ENCODE peak calls at places on chromosomes 7 and 10, in ten cellular contexts. Q is GM20000, U is Peyer's patch, V is tibial nerve, Y is HCT116, A is right atrium auricular region, L is sigmoid colon, X is HFFc6, J is Caco-2, Z is fibroblast of lung. C is an unnamed sample.
A peak's percentile ranks its signal among the peaks of the same experiment; 100 is the strongest.

GRCh38 chr7:139960158-139960557 is 102.6 kb downstream of the PARP12 start:
- DNase-seq in Y (no peak), Z (peak; percentile 66), X (no peak), A (no peak), Q (no peak), L (no peak), V (no peak), U (no peak), J (no peak), C (no peak)

GRCh38 chr10:80829151-80829550 is 291.4 kb downstream of the SH2D4B start:
- DNase-seq in V (no peak), J (no peak), X (no peak), A (no peak), Y (no peak), U (no peak), Z (no peak), Q (no peak), L (no peak), C (no peak)

GRCh38 chr10:118926441-118926840 is 103.1 kb upstream of the NANOS1 start:
- DNase-seq in Q (no peak), X (no peak), A (peak; percentile 56), Z (no peak), L (no peak), J (no peak), V (no peak), Y (no peak), U (no peak), C (no peak)

GRCh38 chr10:21424511-21424910 is 101.0 kb downstream of the SKIDA1 start:
- DNase-seq in L (no peak), V (no peak), A (no peak), Q (no peak), Z (peak; percentile 39), U (no peak), Y (no peak), X (peak; percentile 71), J (no peak), C (no peak)

GRCh38 chr7:50832744-50833143 is 50.0 kb upstream of the GRB10 start:
- DNase-seq in L (no peak), A (no peak), Y (no peak), U (no peak), J (no peak), V (no peak), Z (peak; percentile 57), Q (no peak), X (peak; percentile 55), C (peak; percentile 57)

GRCh38 chr7:82624337-82624736 is 180.8 kb upstream of the CACNA2D1 start:
- DNase-seq in X (peak; percentile 87), Q (no peak), J (no peak), A (no peak), Y (no peak), V (no peak), L (no peak), Z (peak; percentile 92), U (no peak), C (no peak)

GRCh38 chr7:121853307-121853706 is 19.7 kb upstream of the PTPRZ1 start:
- DNase-seq in A (no peak), J (no peak), L (no peak), Q (no peak), Y (no peak), V (no peak), Z (no peak), U (no peak), X (no peak), C (no peak)

GRCh38 chr7:142811154-142811737 is 40.5 kb downstream of the PRSS2 start:
- DNase-seq in J (peak; percentile 44), X (peak; percentile 51), Z (peak; percentile 62), L (no peak), U (no peak), V (no peak), A (no peak), Q (peak; percentile 35), Y (peak; percentile 39), C (peak; percentile 18)

GRCh38 chr7:102875700-102876192 is 37.1 kb upstream of the LRRC17 start:
- DNase-seq in L (no peak), Q (no peak), V (no peak), A (no peak), U (no peak), J (peak; percentile 46), Z (peak; percentile 95), X (peak; percentile 99), Y (peak; percentile 98), C (peak; percentile 97)

GRCh38 chr7:74038194-74038961 is 10.4 kb downstream of the ELN start:
- DNase-seq in Q (no peak), U (no peak), A (no peak), L (peak; percentile 91), Z (no peak), Y (no peak), X (no peak), J (no peak), V (no peak), C (no peak)

GRCh38 chr10:122703483-122704448 is 4.1 kb upstream of the C10orf120 start:
- DNase-seq in Y (peak; percentile 47), V (peak; percentile 30), Q (peak; percentile 78), U (peak; percentile 20), Z (peak; percentile 43), L (peak; percentile 72), J (peak; percentile 80), X (peak; percentile 16), A (peak; percentile 83), C (peak; percentile 90)

GRCh38 chr10:127417686-127418415 is 131.3 kb upstream of the NPS start:
- DNase-seq in A (no peak), J (no peak), X (no peak), V (no peak), Y (no peak), Z (no peak), U (no peak), L (no peak), Q (no peak), C (no peak)

GRCh38 chr7:73717991-73718405 is 1.5 kb downstream of the STX1A start:
- DNase-seq in Q (no peak), Y (peak; percentile 73), U (peak; percentile 39), V (no peak), J (no peak), A (no peak), Z (peak; percentile 64), L (no peak), X (peak; percentile 85), C (peak; percentile 68)

GRCh38 chr7:128017460-128017859 is 13.8 kb downstream of the LRRC4 start:
- DNase-seq in V (no peak), U (no peak), Y (no peak), Z (no peak), X (no peak), A (no peak), L (no peak), Q (no peak), J (no peak), C (no peak)
- TF ChIP-seq CTCF in V (no peak), U (no peak), Y (no peak), Z (no peak), X (peak; percentile 11), A (no peak), L (no peak), Q (no peak), J (no peak), C (no peak)

DNA sequence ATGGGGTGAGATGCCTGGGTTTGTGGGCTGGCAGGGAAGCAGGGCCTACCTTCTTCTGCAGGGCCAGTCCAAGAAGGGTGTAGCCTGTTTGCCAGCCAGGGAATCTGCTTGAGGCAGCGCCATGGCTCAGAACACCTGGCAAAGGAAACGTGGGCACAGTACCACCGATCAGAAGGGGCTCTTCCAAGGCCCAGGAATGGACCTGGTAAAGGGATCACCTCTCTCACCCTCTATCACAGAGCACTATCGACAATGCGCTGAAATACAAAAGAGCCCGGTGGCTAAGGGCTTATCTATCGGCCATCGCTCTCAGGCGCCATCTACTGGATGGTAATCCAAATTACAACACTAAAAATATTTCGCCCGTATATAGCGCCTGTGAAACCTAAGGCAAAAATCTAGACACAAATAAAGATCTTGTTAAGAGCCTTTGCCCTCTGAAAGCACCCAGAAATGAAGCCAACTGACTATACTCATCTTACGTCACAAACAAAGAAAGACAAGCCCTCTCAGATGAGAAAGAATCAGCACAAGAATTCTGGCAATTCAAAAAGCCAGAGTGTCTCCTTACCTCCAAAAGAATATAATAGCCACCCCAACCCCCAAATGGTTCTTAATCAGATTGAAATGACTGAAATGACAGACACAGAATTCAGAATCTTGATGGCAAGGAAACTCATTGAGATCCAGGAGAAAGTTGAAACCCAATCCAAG is 217.8 kb upstream of the HPS1 start:
- DNase-seq in L (no peak), A (no peak), Q (peak; percentile 45), J (peak; percentile 34), X (no peak), Y (peak; percentile 47), Z (peak; percentile 14), V (no peak), U (no peak), C (peak; percentile 36)
- TF ChIP-seq CTCF in L (peak; percentile 38), A (peak; percentile 57), Q (peak; percentile 28), J (peak; percentile 50), X (peak; percentile 75), Y (peak; percentile 94), Z (peak; percentile 29), V (peak; percentile 38), U (peak; percentile 55), C (peak; percentile 39)

DNA sequence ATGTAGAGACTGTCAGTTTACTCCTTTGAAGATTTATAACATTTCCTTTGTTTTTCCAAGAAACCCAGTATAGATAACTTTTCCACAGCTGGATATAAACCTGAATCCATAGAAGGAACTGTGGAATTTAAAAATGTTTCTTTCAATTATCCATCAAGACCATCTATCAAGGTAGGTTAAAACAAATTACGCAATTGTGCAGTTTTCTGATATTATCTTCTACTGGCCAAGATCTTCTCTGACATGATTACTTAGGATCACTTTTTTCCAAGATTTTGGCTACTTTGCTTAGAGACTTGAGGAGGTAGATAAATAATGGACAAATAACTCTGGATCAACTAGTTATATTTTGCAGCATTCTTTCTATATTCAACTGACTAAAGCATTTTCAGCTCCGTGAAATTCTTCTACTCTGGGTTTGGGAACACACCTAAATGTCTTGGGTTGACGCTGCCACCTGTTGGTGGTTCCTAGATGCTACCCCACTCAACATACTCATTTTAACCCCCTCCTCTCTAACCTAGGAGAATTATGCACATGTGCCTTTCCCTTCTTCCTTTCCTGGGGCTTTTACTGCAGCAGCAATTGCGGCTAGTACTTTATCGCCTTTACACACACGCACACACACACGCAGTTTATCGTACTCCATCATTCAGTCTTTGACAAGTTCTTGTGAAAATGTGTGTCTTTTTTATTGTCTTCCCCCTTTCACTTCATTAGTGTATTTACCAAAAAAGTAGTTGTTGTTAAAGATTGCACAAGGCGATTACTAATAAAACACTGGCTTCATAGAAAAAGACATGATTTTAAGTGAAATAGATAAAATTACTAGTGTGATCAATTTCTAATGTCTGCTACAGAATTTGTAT is 32.7 kb downstream of the ABCB5 start:
- DNase-seq in U (no peak), V (no peak), Y (peak; percentile 55), Z (peak; percentile 14), Q (no peak), A (no peak), X (no peak), J (peak; percentile 62), L (no peak), C (peak; percentile 40)
- TF ChIP-seq CTCF in U (no peak), V (peak; percentile 39), Y (peak; percentile 69), Z (peak; percentile 21), Q (no peak), A (peak; percentile 37), X (no peak), J (peak; percentile 60), L (no peak), C (peak; percentile 55)

DNA sequence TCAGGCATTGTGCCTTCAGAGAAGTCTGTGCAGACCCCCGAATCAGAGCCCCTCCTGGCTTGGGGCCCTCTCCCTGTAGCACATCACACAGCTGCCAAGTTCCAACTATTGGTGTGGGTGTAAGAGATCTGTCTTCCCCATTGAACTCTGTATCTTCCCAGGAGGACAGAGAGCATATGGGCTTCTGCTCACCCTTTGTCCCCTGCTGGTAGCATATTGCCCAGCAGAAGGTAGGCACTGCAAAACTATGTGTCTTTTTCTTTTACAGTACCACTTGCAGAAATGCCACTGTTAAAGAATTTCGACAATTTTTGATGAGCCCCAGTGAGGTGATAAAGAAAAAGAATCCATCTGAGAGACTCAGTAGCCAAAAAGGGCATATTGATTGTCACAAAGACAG is 59.6 kb downstream of the NPY start:
- DNase-seq in A (no peak), Z (no peak), X (no peak), U (no peak), Q (no peak), L (no peak), V (no peak), J (no peak), Y (no peak), C (no peak)
- TF ChIP-seq CTCF in A (no peak), Z (no peak), X (no peak), U (no peak), Q (no peak), L (no peak), V (no peak), J (no peak), Y (no peak), C (no peak)

C was measured in RWPE1.